ENCODE peak calls at places on chromosomes 2 and 18, in ten cellular contexts. One of them, this sample, is unnamed.

GRCh38 chr2:66762761-66763160 is 327.8 kb downstream of the MEIS1 start:
- DNase-seq in lower leg skin: no peak
- DNase-seq in posterior vena cava: no peak
- DNase-seq in Peyer's patch: no peak
- DNase-seq in IMR-90: no peak
- DNase-seq in midbrain: no peak
- DNase-seq in cardiac fibroblast: no peak
- DNase-seq in activated CD4-positive, CD25-positive, alpha-beta regulatory T cell treated with anti-CD3 and anti-CD28 coated beads, Interleukin-2, amount 50 U/mL, for 72 hours: no peak
- DNase-seq in fibroblast of the aortic adventitia: no peak
- DNase-seq in sciatic nerve: no peak
- DNase-seq in this sample: no peak

GRCh38 chr2:98412751-98413445 is 31.8 kb upstream of the INPP4A start:
- DNase-seq in fibroblast of the aortic adventitia: peak; percentile 69
- DNase-seq in Peyer's patch: peak; percentile 44
- DNase-seq in activated CD4-positive, CD25-positive, alpha-beta regulatory T cell treated with anti-CD3 and anti-CD28 coated beads, Interleukin-2, amount 50 U/mL, for 72 hours: peak; percentile 47
- DNase-seq in IMR-90: peak; percentile 55
- DNase-seq in lower leg skin: no peak
- DNase-seq in cardiac fibroblast: peak; percentile 63
- DNase-seq in posterior vena cava: no peak
- DNase-seq in sciatic nerve: no peak
- DNase-seq in midbrain: peak; percentile 41
- DNase-seq in this sample: peak; percentile 83

GRCh38 chr2:179440642-179441251 is 176.1 kb upstream of the SESTD1 start:
- DNase-seq in activated CD4-positive, CD25-positive, alpha-beta regulatory T cell treated with anti-CD3 and anti-CD28 coated beads, Interleukin-2, amount 50 U/mL, for 72 hours: no peak
- DNase-seq in cardiac fibroblast: peak; percentile 55
- DNase-seq in IMR-90: peak; percentile 26
- DNase-seq in lower leg skin: no peak
- DNase-seq in posterior vena cava: no peak
- DNase-seq in Peyer's patch: no peak
- DNase-seq in midbrain: peak; percentile 69
- DNase-seq in fibroblast of the aortic adventitia: peak; percentile 58
- DNase-seq in sciatic nerve: no peak
- DNase-seq in this sample: no peak

GRCh38 chr2:170221317-170222288 is 43.7 kb downstream of the MYO3B start:
- DNase-seq in activated CD4-positive, CD25-positive, alpha-beta regulatory T cell treated with anti-CD3 and anti-CD28 coated beads, Interleukin-2, amount 50 U/mL, for 72 hours: no peak
- DNase-seq in IMR-90: peak; percentile 76
- DNase-seq in lower leg skin: no peak
- DNase-seq in midbrain: no peak
- DNase-seq in sciatic nerve: no peak
- DNase-seq in fibroblast of the aortic adventitia: peak; percentile 60
- DNase-seq in posterior vena cava: no peak
- DNase-seq in cardiac fibroblast: peak; percentile 39
- DNase-seq in Peyer's patch: no peak
- DNase-seq in this sample: no peak

GRCh38 chr18:7683753-7684152 is 116.6 kb downstream of the PTPRM start:
- DNase-seq in sciatic nerve: no peak
- DNase-seq in posterior vena cava: no peak
- DNase-seq in cardiac fibroblast: no peak
- DNase-seq in Peyer's patch: no peak
- DNase-seq in midbrain: no peak
- DNase-seq in IMR-90: no peak
- DNase-seq in activated CD4-positive, CD25-positive, alpha-beta regulatory T cell treated with anti-CD3 and anti-CD28 coated beads, Interleukin-2, amount 50 U/mL, for 72 hours: no peak
- DNase-seq in fibroblast of the aortic adventitia: no peak
- DNase-seq in lower leg skin: no peak
- DNase-seq in this sample: no peak

GRCh38 chr2:28276076-28276618 is 116.5 kb upstream of the FOSL2 start:
- DNase-seq in posterior vena cava: no peak
- DNase-seq in Peyer's patch: no peak
- DNase-seq in cardiac fibroblast: peak; percentile 89
- DNase-seq in activated CD4-positive, CD25-positive, alpha-beta regulatory T cell treated with anti-CD3 and anti-CD28 coated beads, Interleukin-2, amount 50 U/mL, for 72 hours: no peak
- DNase-seq in midbrain: no peak
- DNase-seq in IMR-90: peak; percentile 100
- DNase-seq in sciatic nerve: no peak
- DNase-seq in lower leg skin: no peak
- DNase-seq in fibroblast of the aortic adventitia: peak; percentile 97
- DNase-seq in this sample: no peak

GRCh38 chr2:73862987-73863386 is 29.8 kb upstream of the ACTG2 start:
- DNase-seq in IMR-90: no peak
- DNase-seq in midbrain: no peak
- DNase-seq in Peyer's patch: no peak
- DNase-seq in activated CD4-positive, CD25-positive, alpha-beta regulatory T cell treated with anti-CD3 and anti-CD28 coated beads, Interleukin-2, amount 50 U/mL, for 72 hours: no peak
- DNase-seq in sciatic nerve: no peak
- DNase-seq in lower leg skin: no peak
- DNase-seq in fibroblast of the aortic adventitia: no peak
- DNase-seq in posterior vena cava: no peak
- DNase-seq in cardiac fibroblast: no peak
- DNase-seq in this sample: no peak

GRCh38 chr2:219765236-219765635 is 137.8 kb downstream of the SLC4A3 start:
- DNase-seq in activated CD4-positive, CD25-positive, alpha-beta regulatory T cell treated with anti-CD3 and anti-CD28 coated beads, Interleukin-2, amount 50 U/mL, for 72 hours: no peak
- DNase-seq in cardiac fibroblast: no peak
- DNase-seq in sciatic nerve: no peak
- DNase-seq in Peyer's patch: no peak
- DNase-seq in midbrain: no peak
- DNase-seq in fibroblast of the aortic adventitia: no peak
- DNase-seq in lower leg skin: no peak
- DNase-seq in posterior vena cava: no peak
- DNase-seq in IMR-90: no peak
- DNase-seq in this sample: no peak

GRCh38 chr18:3281456-3282400 is 19.8 kb downstream of the MYL12B start:
- DNase-seq in activated CD4-positive, CD25-positive, alpha-beta regulatory T cell treated with anti-CD3 and anti-CD28 coated beads, Interleukin-2, amount 50 U/mL, for 72 hours: no peak
- DNase-seq in fibroblast of the aortic adventitia: peak; percentile 93
- DNase-seq in lower leg skin: no peak
- DNase-seq in midbrain: peak; percentile 81
- DNase-seq in Peyer's patch: no peak
- DNase-seq in cardiac fibroblast: peak; percentile 87
- DNase-seq in sciatic nerve: no peak
- DNase-seq in posterior vena cava: no peak
- DNase-seq in IMR-90: peak; percentile 86
- DNase-seq in this sample: no peak

GRCh38 chr2:109173311-109174171 is 44.5 kb downstream of the SH3RF3 start:
- DNase-seq in Peyer's patch: peak; percentile 21
- DNase-seq in cardiac fibroblast: peak; percentile 93
- DNase-seq in fibroblast of the aortic adventitia: peak; percentile 96
- DNase-seq in midbrain: no peak
- DNase-seq in lower leg skin: peak; percentile 96
- DNase-seq in posterior vena cava: peak; percentile 94
- DNase-seq in sciatic nerve: peak; percentile 73
- DNase-seq in IMR-90: peak; percentile 87
- DNase-seq in activated CD4-positive, CD25-positive, alpha-beta regulatory T cell treated with anti-CD3 and anti-CD28 coated beads, Interleukin-2, amount 50 U/mL, for 72 hours: no peak
- DNase-seq in this sample: no peak

GRCh38 chr2:172967036-172967982 is 108.3 kb upstream of the MAP3K20 start:
- DNase-seq in IMR-90: no peak
- DNase-seq in cardiac fibroblast: no peak
- DNase-seq in sciatic nerve: no peak
- DNase-seq in posterior vena cava: no peak
- DNase-seq in fibroblast of the aortic adventitia: no peak
- DNase-seq in activated CD4-positive, CD25-positive, alpha-beta regulatory T cell treated with anti-CD3 and anti-CD28 coated beads, Interleukin-2, amount 50 U/mL, for 72 hours: no peak
- DNase-seq in lower leg skin: no peak
- DNase-seq in Peyer's patch: no peak
- DNase-seq in midbrain: no peak
- DNase-seq in this sample: no peak

GRCh38 chr2:7012141-7012809 is 95.1 kb downstream of the RNF144A start:
- DNase-seq in posterior vena cava: no peak
- DNase-seq in midbrain: peak; percentile 73
- DNase-seq in fibroblast of the aortic adventitia: peak; percentile 27
- DNase-seq in IMR-90: no peak
- DNase-seq in Peyer's patch: no peak
- DNase-seq in activated CD4-positive, CD25-positive, alpha-beta regulatory T cell treated with anti-CD3 and anti-CD28 coated beads, Interleukin-2, amount 50 U/mL, for 72 hours: no peak
- DNase-seq in sciatic nerve: no peak
- DNase-seq in lower leg skin: no peak
- DNase-seq in cardiac fibroblast: peak; percentile 72
- DNase-seq in this sample: no peak

GRCh38 chr2:25170888-25171287 is 2.5 kb upstream of the POMC start:
- DNase-seq in posterior vena cava: no peak
- DNase-seq in midbrain: no peak
- DNase-seq in sciatic nerve: no peak
- DNase-seq in activated CD4-positive, CD25-positive, alpha-beta regulatory T cell treated with anti-CD3 and anti-CD28 coated beads, Interleukin-2, amount 50 U/mL, for 72 hours: no peak
- DNase-seq in IMR-90: no peak
- DNase-seq in fibroblast of the aortic adventitia: no peak
- DNase-seq in cardiac fibroblast: no peak
- DNase-seq in lower leg skin: no peak
- DNase-seq in Peyer's patch: no peak
- DNase-seq in this sample: no peak

GRCh38 chr2:164538250-164538866 is 82.9 kb downstream of the GRB14 start:
- DNase-seq in lower leg skin: no peak
- DNase-seq in posterior vena cava: no peak
- DNase-seq in cardiac fibroblast: peak; percentile 58
- DNase-seq in IMR-90: peak; percentile 29
- DNase-seq in midbrain: peak; percentile 27
- DNase-seq in sciatic nerve: no peak
- DNase-seq in Peyer's patch: no peak
- DNase-seq in activated CD4-positive, CD25-positive, alpha-beta regulatory T cell treated with anti-CD3 and anti-CD28 coated beads, Interleukin-2, amount 50 U/mL, for 72 hours: no peak
- DNase-seq in fibroblast of the aortic adventitia: peak; percentile 67
- DNase-seq in this sample: no peak

GRCh38 chr18:34787931-34788532 is 77.9 kb downstream of the DTNA start:
- DNase-seq in lower leg skin: no peak
- DNase-seq in Peyer's patch: no peak
- DNase-seq in cardiac fibroblast: peak; percentile 75
- DNase-seq in sciatic nerve: no peak
- DNase-seq in midbrain: peak; percentile 84
- DNase-seq in IMR-90: peak; percentile 69
- DNase-seq in posterior vena cava: no peak
- DNase-seq in activated CD4-positive, CD25-positive, alpha-beta regulatory T cell treated with anti-CD3 and anti-CD28 coated beads, Interleukin-2, amount 50 U/mL, for 72 hours: no peak
- DNase-seq in fibroblast of the aortic adventitia: peak; percentile 82
- DNase-seq in this sample: peak; percentile 33

GRCh38 chr2:219466816-219467735 is 31.6 kb upstream of the GMPPA start:
- DNase-seq in Peyer's patch: no peak
- DNase-seq in lower leg skin: no peak
- DNase-seq in IMR-90: no peak
- DNase-seq in fibroblast of the aortic adventitia: no peak
- DNase-seq in activated CD4-positive, CD25-positive, alpha-beta regulatory T cell treated with anti-CD3 and anti-CD28 coated beads, Interleukin-2, amount 50 U/mL, for 72 hours: no peak
- DNase-seq in sciatic nerve: no peak
- DNase-seq in posterior vena cava: no peak
- DNase-seq in midbrain: no peak
- DNase-seq in cardiac fibroblast: no peak
- DNase-seq in this sample: no peak

GRCh38 chr18:49788327-49788908 is 24.9 kb downstream of the ACAA2 start:
- DNase-seq in sciatic nerve: no peak
- DNase-seq in Peyer's patch: no peak
- DNase-seq in fibroblast of the aortic adventitia: no peak
- DNase-seq in cardiac fibroblast: peak; percentile 21
- DNase-seq in posterior vena cava: no peak
- DNase-seq in midbrain: no peak
- DNase-seq in activated CD4-positive, CD25-positive, alpha-beta regulatory T cell treated with anti-CD3 and anti-CD28 coated beads, Interleukin-2, amount 50 U/mL, for 72 hours: no peak
- DNase-seq in lower leg skin: no peak
- DNase-seq in IMR-90: peak; percentile 43
- DNase-seq in this sample: no peak

GRCh38 chr2:38075436-38076249 is at the start of gene CYP1B1:
- DNase-seq in fibroblast of the aortic adventitia: no peak
- DNase-seq in posterior vena cava: peak; percentile 86
- DNase-seq in midbrain: no peak
- DNase-seq in cardiac fibroblast: no peak
- DNase-seq in sciatic nerve: no peak
- DNase-seq in lower leg skin: peak; percentile 90
- DNase-seq in IMR-90: no peak
- DNase-seq in activated CD4-positive, CD25-positive, alpha-beta regulatory T cell treated with anti-CD3 and anti-CD28 coated beads, Interleukin-2, amount 50 U/mL, for 72 hours: no peak
- DNase-seq in Peyer's patch: no peak
- DNase-seq in this sample: no peak

GRCh38 chr2:85394976-85395375 is 15.2 kb downstream of the CAPG start:
- DNase-seq in posterior vena cava: peak; percentile 50
- DNase-seq in fibroblast of the aortic adventitia: no peak
- DNase-seq in cardiac fibroblast: no peak
- DNase-seq in activated CD4-positive, CD25-positive, alpha-beta regulatory T cell treated with anti-CD3 and anti-CD28 coated beads, Interleukin-2, amount 50 U/mL, for 72 hours: no peak
- DNase-seq in midbrain: no peak
- DNase-seq in IMR-90: no peak
- DNase-seq in sciatic nerve: no peak
- DNase-seq in Peyer's patch: no peak
- DNase-seq in lower leg skin: no peak
- DNase-seq in this sample: no peak

GRCh38 chr2:7356909-7357584 is 439.8 kb downstream of the RNF144A start:
- DNase-seq in sciatic nerve: no peak
- DNase-seq in midbrain: no peak
- DNase-seq in cardiac fibroblast: no peak
- DNase-seq in fibroblast of the aortic adventitia: no peak
- DNase-seq in lower leg skin: no peak
- DNase-seq in activated CD4-positive, CD25-positive, alpha-beta regulatory T cell treated with anti-CD3 and anti-CD28 coated beads, Interleukin-2, amount 50 U/mL, for 72 hours: no peak
- DNase-seq in IMR-90: no peak
- DNase-seq in posterior vena cava: no peak
- DNase-seq in Peyer's patch: no peak
- DNase-seq in this sample: peak; percentile 15

GRCh38 chr2:204299766-204300165 is 245.5 kb upstream of the PARD3B start:
- DNase-seq in cardiac fibroblast: no peak
- DNase-seq in posterior vena cava: no peak
- DNase-seq in Peyer's patch: no peak
- DNase-seq in midbrain: no peak
- DNase-seq in lower leg skin: no peak
- DNase-seq in fibroblast of the aortic adventitia: no peak
- DNase-seq in IMR-90: no peak
- DNase-seq in sciatic nerve: no peak
- DNase-seq in activated CD4-positive, CD25-positive, alpha-beta regulatory T cell treated with anti-CD3 and anti-CD28 coated beads, Interleukin-2, amount 50 U/mL, for 72 hours: no peak
- DNase-seq in this sample: no peak

GRCh38 chr18:23163786-23164583 is 28.7 kb downstream of the CABLES1 start:
- DNase-seq in fibroblast of the aortic adventitia: no peak
- DNase-seq in IMR-90: no peak
- DNase-seq in posterior vena cava: peak; percentile 12
- DNase-seq in Peyer's patch: no peak
- DNase-seq in midbrain: no peak
- DNase-seq in activated CD4-positive, CD25-positive, alpha-beta regulatory T cell treated with anti-CD3 and anti-CD28 coated beads, Interleukin-2, amount 50 U/mL, for 72 hours: no peak
- DNase-seq in lower leg skin: no peak
- DNase-seq in sciatic nerve: no peak
- DNase-seq in cardiac fibroblast: no peak
- DNase-seq in this sample: no peak

GRCh38 chr2:134120718-134121630 is 132.9 kb upstream of the MGAT5 start:
- DNase-seq in midbrain: peak; percentile 52
- DNase-seq in cardiac fibroblast: peak; percentile 71
- DNase-seq in fibroblast of the aortic adventitia: peak; percentile 65
- DNase-seq in posterior vena cava: peak; percentile 89
- DNase-seq in sciatic nerve: peak; percentile 79
- DNase-seq in activated CD4-positive, CD25-positive, alpha-beta regulatory T cell treated with anti-CD3 and anti-CD28 coated beads, Interleukin-2, amount 50 U/mL, for 72 hours: peak; percentile 62
- DNase-seq in Peyer's patch: peak; percentile 74
- DNase-seq in IMR-90: peak; percentile 71
- DNase-seq in lower leg skin: peak; percentile 93
- DNase-seq in this sample: no peak

GRCh38 chr18:26956894-26957293 is 91.4 kb upstream of the AQP4 start:
- DNase-seq in fibroblast of the aortic adventitia: no peak
- DNase-seq in lower leg skin: no peak
- DNase-seq in activated CD4-positive, CD25-positive, alpha-beta regulatory T cell treated with anti-CD3 and anti-CD28 coated beads, Interleukin-2, amount 50 U/mL, for 72 hours: no peak
- DNase-seq in midbrain: no peak
- DNase-seq in IMR-90: no peak
- DNase-seq in cardiac fibroblast: no peak
- DNase-seq in sciatic nerve: no peak
- DNase-seq in Peyer's patch: no peak
- DNase-seq in posterior vena cava: no peak
- DNase-seq in this sample: no peak

GRCh38 chr2:234393352-234393751 is 103.5 kb downstream of the ARL4C start:
- DNase-seq in midbrain: no peak
- DNase-seq in fibroblast of the aortic adventitia: no peak
- DNase-seq in sciatic nerve: no peak
- DNase-seq in lower leg skin: no peak
- DNase-seq in Peyer's patch: no peak
- DNase-seq in cardiac fibroblast: no peak
- DNase-seq in IMR-90: no peak
- DNase-seq in activated CD4-positive, CD25-positive, alpha-beta regulatory T cell treated with anti-CD3 and anti-CD28 coated beads, Interleukin-2, amount 50 U/mL, for 72 hours: no peak
- DNase-seq in posterior vena cava: no peak
- DNase-seq in this sample: no peak

GRCh38 chr2:195451160-195451559 is 205.9 kb upstream of the SLC39A10 start:
- DNase-seq in IMR-90: peak; percentile 43
- DNase-seq in Peyer's patch: no peak
- DNase-seq in midbrain: no peak
- DNase-seq in sciatic nerve: no peak
- DNase-seq in posterior vena cava: no peak
- DNase-seq in cardiac fibroblast: no peak
- DNase-seq in fibroblast of the aortic adventitia: no peak
- DNase-seq in activated CD4-positive, CD25-positive, alpha-beta regulatory T cell treated with anti-CD3 and anti-CD28 coated beads, Interleukin-2, amount 50 U/mL, for 72 hours: no peak
- DNase-seq in lower leg skin: no peak
- DNase-seq in this sample: no peak

GRCh38 chr2:162126145-162126926 is 25.7 kb downstream of the GCG start:
- DNase-seq in cardiac fibroblast: no peak
- DNase-seq in sciatic nerve: no peak
- DNase-seq in IMR-90: peak; percentile 34
- DNase-seq in lower leg skin: no peak
- DNase-seq in posterior vena cava: no peak
- DNase-seq in midbrain: no peak
- DNase-seq in fibroblast of the aortic adventitia: peak; percentile 44
- DNase-seq in Peyer's patch: no peak
- DNase-seq in activated CD4-positive, CD25-positive, alpha-beta regulatory T cell treated with anti-CD3 and anti-CD28 coated beads, Interleukin-2, amount 50 U/mL, for 72 hours: no peak
- DNase-seq in this sample: no peak

This sample was measured in Caco-2.